ENCODE peak calls at places on chromosomes 4 and X, in nine cellular contexts. One of them, this sample, is unnamed.

GRCh38 chr4:3773552-3774001 is 7.4 kb downstream of the ADRA2C start:
- DNase-seq in heart left ventricle: no peak
- DNase-seq in endothelial cell of umbilical vein: no peak
- DNase-seq in IMR-90: no peak
- DNase-seq in tibial nerve: no peak
- DNase-seq in HepG2: peak
- DNase-seq in esophagus squamous epithelium: no peak
- DNase-seq in right lobe of liver: no peak
- DNase-seq in ovary: no peak
- DNase-seq in this sample: no peak

GRCh38 chr4:5036239-5036638 is 15.0 kb upstream of the STK32B start:
- DNase-seq in IMR-90: peak
- DNase-seq in ovary: no peak
- DNase-seq in tibial nerve: no peak
- DNase-seq in right lobe of liver: no peak
- DNase-seq in HepG2: no peak
- DNase-seq in esophagus squamous epithelium: no peak
- DNase-seq in heart left ventricle: no peak
- DNase-seq in endothelial cell of umbilical vein: no peak
- DNase-seq in this sample: no peak

GRCh38 chr4:40003986-40004385 is 26.3 kb upstream of the PDS5A start:
- DNase-seq in heart left ventricle: no peak
- DNase-seq in HepG2: no peak
- DNase-seq in endothelial cell of umbilical vein: no peak
- DNase-seq in IMR-90: peak
- DNase-seq in tibial nerve: no peak
- DNase-seq in ovary: no peak
- DNase-seq in esophagus squamous epithelium: no peak
- DNase-seq in right lobe of liver: no peak
- DNase-seq in this sample: no peak

GRCh38 chr4:125181804-125182203 is 133.0 kb upstream of the FAT4 start:
- DNase-seq in HepG2: no peak
- DNase-seq in right lobe of liver: no peak
- DNase-seq in IMR-90: no peak
- DNase-seq in ovary: no peak
- DNase-seq in heart left ventricle: no peak
- DNase-seq in endothelial cell of umbilical vein: no peak
- DNase-seq in esophagus squamous epithelium: no peak
- DNase-seq in tibial nerve: no peak
- DNase-seq in this sample: no peak

GRCh38 chr4:3807861-3808521 is 41.8 kb downstream of the ADRA2C start:
- DNase-seq in endothelial cell of umbilical vein: no peak
- DNase-seq in tibial nerve: no peak
- DNase-seq in heart left ventricle: no peak
- DNase-seq in right lobe of liver: no peak
- DNase-seq in esophagus squamous epithelium: no peak
- DNase-seq in HepG2: no peak
- DNase-seq in ovary: no peak
- DNase-seq in IMR-90: no peak
- DNase-seq in this sample: no peak

GRCh38 chr4:123939621-123940020 is 543.0 kb downstream of the SPRY1 start:
- DNase-seq in tibial nerve: no peak
- DNase-seq in esophagus squamous epithelium: no peak
- DNase-seq in endothelial cell of umbilical vein: peak
- DNase-seq in heart left ventricle: no peak
- DNase-seq in ovary: no peak
- DNase-seq in IMR-90: peak
- DNase-seq in right lobe of liver: no peak
- DNase-seq in HepG2: no peak
- DNase-seq in this sample: no peak

GRCh38 chrX:69538321-69538876 is 34.3 kb downstream of the NALF2 start:
- DNase-seq in endothelial cell of umbilical vein: peak
- DNase-seq in esophagus squamous epithelium: no peak
- DNase-seq in ovary: peak
- DNase-seq in right lobe of liver: peak
- DNase-seq in heart left ventricle: peak
- DNase-seq in IMR-90: peak
- DNase-seq in tibial nerve: peak
- DNase-seq in HepG2: peak
- DNase-seq in this sample: peak

GRCh38 chr4:124566030-124566429 is 146.5 kb downstream of the ANKRD50 start:
- DNase-seq in HepG2: no peak
- DNase-seq in endothelial cell of umbilical vein: peak
- DNase-seq in esophagus squamous epithelium: no peak
- DNase-seq in ovary: no peak
- DNase-seq in right lobe of liver: no peak
- DNase-seq in heart left ventricle: no peak
- DNase-seq in IMR-90: no peak
- DNase-seq in tibial nerve: no peak
- DNase-seq in this sample: no peak

GRCh38 chr4:673349-674091 is 556 bp downstream of the ATP5ME start:
- DNase-seq in IMR-90: no peak
- DNase-seq in tibial nerve: peak
- DNase-seq in esophagus squamous epithelium: no peak
- DNase-seq in heart left ventricle: peak
- DNase-seq in HepG2: peak
- DNase-seq in endothelial cell of umbilical vein: peak
- DNase-seq in right lobe of liver: no peak
- DNase-seq in ovary: no peak
- DNase-seq in this sample: peak

GRCh38 chrX:55709735-55710134 is 7.8 kb upstream of the RRAGB start:
- DNase-seq in esophagus squamous epithelium: no peak
- DNase-seq in IMR-90: no peak
- DNase-seq in tibial nerve: no peak
- DNase-seq in right lobe of liver: no peak
- DNase-seq in HepG2: no peak
- DNase-seq in ovary: no peak
- DNase-seq in endothelial cell of umbilical vein: no peak
- DNase-seq in heart left ventricle: no peak
- DNase-seq in this sample: no peak

GRCh38 chrX:107880054-107880610 is 54.5 kb downstream of the MID2 start:
- DNase-seq in HepG2: no peak
- DNase-seq in endothelial cell of umbilical vein: no peak
- DNase-seq in esophagus squamous epithelium: no peak
- DNase-seq in right lobe of liver: no peak
- DNase-seq in heart left ventricle: no peak
- DNase-seq in IMR-90: no peak
- DNase-seq in ovary: no peak
- DNase-seq in tibial nerve: no peak
- DNase-seq in this sample: no peak

GRCh38 chr4:112519689-112520597 is 4.0 kb upstream of the NEUROG2 start:
- DNase-seq in ovary: no peak
- DNase-seq in heart left ventricle: no peak
- DNase-seq in endothelial cell of umbilical vein: no peak
- DNase-seq in right lobe of liver: no peak
- DNase-seq in esophagus squamous epithelium: no peak
- DNase-seq in IMR-90: no peak
- DNase-seq in tibial nerve: no peak
- DNase-seq in HepG2: no peak
- DNase-seq in this sample: no peak

GRCh38 chr4:90718926-90719325 is 591.7 kb downstream of the CCSER1 start:
- DNase-seq in HepG2: no peak
- DNase-seq in IMR-90: no peak
- DNase-seq in esophagus squamous epithelium: no peak
- DNase-seq in right lobe of liver: no peak
- DNase-seq in heart left ventricle: no peak
- DNase-seq in ovary: no peak
- DNase-seq in endothelial cell of umbilical vein: no peak
- DNase-seq in tibial nerve: no peak
- DNase-seq in this sample: no peak

GRCh38 chrX:134679226-134679625 is 21.0 kb upstream of the PLAC1 start:
- DNase-seq in HepG2: no peak
- DNase-seq in IMR-90: peak
- DNase-seq in esophagus squamous epithelium: no peak
- DNase-seq in endothelial cell of umbilical vein: no peak
- DNase-seq in heart left ventricle: no peak
- DNase-seq in ovary: no peak
- DNase-seq in right lobe of liver: no peak
- DNase-seq in tibial nerve: peak
- DNase-seq in this sample: no peak
- H3K27ac ChIP-seq in HepG2: no peak
- H3K27ac ChIP-seq in IMR-90: peak
- H3K27ac ChIP-seq in esophagus squamous epithelium: no peak
- H3K27ac ChIP-seq in endothelial cell of umbilical vein: no peak
- H3K27ac ChIP-seq in heart left ventricle: no peak
- H3K27ac ChIP-seq in ovary: no peak
- H3K27ac ChIP-seq in right lobe of liver: no peak
- H3K27ac ChIP-seq in tibial nerve: no peak
- H3K27ac ChIP-seq in this sample: no peak

GRCh38 chrX:76127341-76127740 is 45.5 kb upstream of the PBDC1 start:
- DNase-seq in ovary: no peak
- DNase-seq in right lobe of liver: no peak
- DNase-seq in tibial nerve: no peak
- DNase-seq in IMR-90: no peak
- DNase-seq in heart left ventricle: no peak
- DNase-seq in endothelial cell of umbilical vein: no peak
- DNase-seq in esophagus squamous epithelium: no peak
- DNase-seq in HepG2: no peak
- DNase-seq in this sample: peak
- TF ChIP-seq CTCF in ovary: no peak
- TF ChIP-seq CTCF in right lobe of liver: peak
- TF ChIP-seq CTCF in tibial nerve: no peak
- TF ChIP-seq CTCF in IMR-90: no peak
- TF ChIP-seq CTCF in heart left ventricle: no peak
- TF ChIP-seq CTCF in endothelial cell of umbilical vein: no peak
- TF ChIP-seq CTCF in esophagus squamous epithelium: no peak
- TF ChIP-seq CTCF in HepG2: peak
- TF ChIP-seq CTCF in this sample: no peak

GRCh38 chrX:48892896-48893295 is 4.7 kb downstream of the TIMM17B start:
- DNase-seq in endothelial cell of umbilical vein: no peak
- DNase-seq in right lobe of liver: no peak
- DNase-seq in ovary: no peak
- DNase-seq in heart left ventricle: no peak
- DNase-seq in tibial nerve: no peak
- DNase-seq in IMR-90: no peak
- DNase-seq in HepG2: no peak
- DNase-seq in esophagus squamous epithelium: no peak
- DNase-seq in this sample: no peak

GRCh38 chrX:48890934-48891401 is 6.6 kb downstream of the TIMM17B start:
- DNase-seq in esophagus squamous epithelium: no peak
- DNase-seq in endothelial cell of umbilical vein: no peak
- DNase-seq in tibial nerve: no peak
- DNase-seq in HepG2: no peak
- DNase-seq in ovary: no peak
- DNase-seq in right lobe of liver: no peak
- DNase-seq in heart left ventricle: no peak
- DNase-seq in IMR-90: no peak
- DNase-seq in this sample: no peak

GRCh38 chrX:48890296-48890925 is 7.2 kb downstream of the TIMM17B start:
- DNase-seq in HepG2: no peak
- DNase-seq in endothelial cell of umbilical vein: no peak
- DNase-seq in esophagus squamous epithelium: no peak
- DNase-seq in heart left ventricle: no peak
- DNase-seq in IMR-90: no peak
- DNase-seq in right lobe of liver: no peak
- DNase-seq in ovary: no peak
- DNase-seq in tibial nerve: no peak
- DNase-seq in this sample: no peak

GRCh38 chrX:48893556-48894348 is 3.8 kb downstream of the TIMM17B start:
- DNase-seq in esophagus squamous epithelium: no peak
- DNase-seq in IMR-90: no peak
- DNase-seq in ovary: no peak
- DNase-seq in HepG2: no peak
- DNase-seq in endothelial cell of umbilical vein: no peak
- DNase-seq in heart left ventricle: no peak
- DNase-seq in right lobe of liver: no peak
- DNase-seq in tibial nerve: no peak
- DNase-seq in this sample: peak

DNA sequence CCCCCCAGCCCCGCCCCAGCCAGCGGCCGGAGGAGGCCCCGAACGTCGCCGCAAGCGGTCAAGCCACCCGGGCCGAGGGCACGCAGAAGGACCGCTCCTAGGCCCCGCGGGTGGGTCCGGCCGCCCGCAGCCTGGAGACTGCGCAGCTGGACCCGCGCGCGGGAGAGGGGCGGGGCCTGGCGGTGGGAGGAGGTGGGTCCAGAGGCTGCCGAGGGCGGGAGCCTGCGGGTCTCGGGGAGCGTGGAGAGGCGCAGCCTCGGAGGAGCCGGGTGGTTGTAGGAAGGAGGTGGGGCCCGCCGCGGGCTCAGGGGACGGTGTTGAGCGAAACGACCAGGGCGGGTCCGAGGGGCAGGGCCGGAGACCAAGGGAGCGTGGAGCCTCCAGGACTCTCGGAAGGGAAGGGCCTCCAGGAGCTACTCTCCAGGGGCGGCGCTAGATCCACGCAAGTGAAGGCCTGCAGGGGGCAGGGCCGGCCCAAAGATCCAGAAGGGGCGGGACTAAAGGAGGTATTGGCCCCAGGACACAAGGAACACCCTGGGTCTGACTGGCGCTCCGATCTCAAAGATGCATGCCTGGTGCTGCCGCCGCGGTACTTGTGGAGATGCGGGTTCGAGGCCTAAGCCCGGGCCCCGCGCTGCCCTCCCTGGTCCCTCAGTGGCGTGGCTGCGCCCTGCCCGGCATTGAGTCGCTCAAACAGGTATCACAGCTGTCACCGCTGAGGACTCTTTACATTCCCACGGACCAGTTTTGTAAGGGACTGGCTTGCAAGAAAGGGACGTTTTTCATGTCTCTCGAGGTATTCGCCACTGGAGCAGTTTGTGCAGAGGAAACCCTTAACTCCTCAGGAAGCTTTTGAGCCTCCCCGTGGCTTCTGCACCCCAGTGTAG is 5.9 kb downstream of the TIMM17B start:
- DNase-seq in tibial nerve: peak
- DNase-seq in ovary: peak
- DNase-seq in IMR-90: peak
- DNase-seq in esophagus squamous epithelium: peak
- DNase-seq in HepG2: peak
- DNase-seq in endothelial cell of umbilical vein: peak
- DNase-seq in right lobe of liver: peak
- DNase-seq in heart left ventricle: peak
- DNase-seq in this sample: peak
- TF ChIP-seq POLR2A in tibial nerve: no peak
- TF ChIP-seq POLR2A in ovary: peak
- TF ChIP-seq POLR2A in IMR-90: no peak
- TF ChIP-seq POLR2A in esophagus squamous epithelium: no peak
- TF ChIP-seq POLR2A in HepG2: no peak
- TF ChIP-seq POLR2A in endothelial cell of umbilical vein: no peak
- TF ChIP-seq POLR2A in right lobe of liver: no peak
- TF ChIP-seq POLR2A in heart left ventricle: peak
- TF ChIP-seq POLR2A in this sample: peak

DNA sequence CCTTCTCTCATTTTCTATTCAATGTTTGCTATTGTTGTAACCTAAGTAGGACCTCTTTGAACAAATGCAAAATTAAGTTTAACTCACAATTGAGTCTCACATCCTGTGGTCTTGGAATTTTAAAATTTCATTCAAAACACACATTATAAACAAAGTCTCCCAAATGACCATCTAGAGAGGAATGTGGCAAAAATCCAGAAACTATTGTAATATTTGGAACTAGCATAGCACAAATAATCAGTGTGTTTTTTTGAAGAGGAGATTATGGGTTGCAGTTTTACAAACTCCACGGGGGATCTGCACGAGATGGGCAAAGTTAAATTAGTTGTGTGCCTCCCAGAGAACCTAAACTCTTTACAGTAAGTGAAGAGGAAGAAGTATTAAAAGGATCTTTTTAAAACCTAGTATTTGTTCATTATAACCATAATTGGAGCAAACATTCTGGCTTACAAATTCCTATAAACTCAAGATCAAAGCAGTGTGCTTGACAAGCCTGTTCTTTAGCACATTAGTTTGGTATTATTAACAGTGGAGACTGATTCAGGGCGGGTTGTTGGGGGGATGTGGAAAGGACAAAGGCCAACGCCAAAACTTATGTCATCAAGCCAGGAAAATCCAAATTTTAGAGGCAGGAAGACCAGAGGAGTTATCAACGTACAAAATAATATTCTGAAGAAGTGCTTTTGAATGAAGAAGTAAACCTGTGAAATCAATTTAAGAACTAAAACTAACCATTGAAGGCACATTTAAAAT is 22.4 kb upstream of the RBPJ start:
- DNase-seq in esophagus squamous epithelium: no peak
- DNase-seq in right lobe of liver: no peak
- DNase-seq in HepG2: no peak
- DNase-seq in IMR-90: peak
- DNase-seq in heart left ventricle: no peak
- DNase-seq in endothelial cell of umbilical vein: peak
- DNase-seq in tibial nerve: no peak
- DNase-seq in ovary: no peak
- DNase-seq in this sample: no peak
- H3K27ac ChIP-seq in esophagus squamous epithelium: no peak
- H3K27ac ChIP-seq in right lobe of liver: no peak
- H3K27ac ChIP-seq in HepG2: no peak
- H3K27ac ChIP-seq in IMR-90: peak
- H3K27ac ChIP-seq in heart left ventricle: no peak
- H3K27ac ChIP-seq in endothelial cell of umbilical vein: no peak
- H3K27ac ChIP-seq in tibial nerve: no peak
- H3K27ac ChIP-seq in ovary: no peak
- H3K27ac ChIP-seq in this sample: no peak

This sample was measured in adrenal gland.